ENCODE peak calls at places on chromosomes 13 and 19, in five cellular contexts. F is GM23248; V is fibroblast of lung; P is CD4-positive, alpha-beta memory T cell; J is pancreas. T is an unnamed sample.
A peak's percentile ranks its signal among the peaks of the same experiment; 100 is the strongest.

GRCh38 chr13:99916366-99917103 is 55.0 kb downstream of the ZIC5 start:
- DNase-seq in F (peak; percentile 79), V (peak; percentile 82), P (peak; percentile 52), J (no peak), T (no peak)

GRCh38 chr13:67438465-67438864 is 208.3 kb upstream of the PCDH9 start:
- DNase-seq in F (no peak), V (peak; percentile 17), P (no peak), J (no peak), T (no peak)

GRCh38 chr13:92767468-92767867 is 459.1 kb upstream of the GPC6 start:
- DNase-seq in F (no peak), V (no peak), P (no peak), J (no peak), T (no peak)

GRCh38 chr19:21082011-21082975 is at the start of gene ZNF714:
- DNase-seq in F (peak; percentile 87), V (peak; percentile 84), P (peak; percentile 81), J (peak; percentile 88), T (peak; percentile 90)

GRCh38 chr13:106230450-106230849 is 305.0 kb downstream of the EFNB2 start:
- DNase-seq in F (peak; percentile 31), V (peak; percentile 83), P (no peak), J (no peak), T (no peak)

GRCh38 chr13:101919541-101920306 is 467.2 kb downstream of the ITGBL1 start:
- DNase-seq in F (peak; percentile 32), V (peak; percentile 44), P (no peak), J (no peak), T (peak; percentile 35)

GRCh38 chr19:46147791-46148288 is at the start of gene IGFL2:
- DNase-seq in F (peak; percentile 39), V (no peak), P (no peak), J (no peak), T (no peak)

GRCh38 chr13:48976677-48977625 is 1.2 kb downstream of the FNDC3A start:
- DNase-seq in F (peak; percentile 40), V (peak; percentile 44), P (no peak), J (no peak), T (no peak)

GRCh38 chr19:29724741-29725140 is 9.7 kb upstream of the C19orf12 start:
- DNase-seq in F (no peak), V (no peak), P (no peak), J (no peak), T (no peak)
- H3K4me3 ChIP-seq in F (no peak overlapping the region), V (peak overlapping the region; percentile 31), P (no peak overlapping the region), J (no peak overlapping the region), T (no peak overlapping the region)

GRCh38 chr19:14798760-14799159 is 20.4 kb upstream of the ADGRE2 start:
- DNase-seq in F (no peak), V (no peak), P (no peak), J (no peak), T (no peak)
- H3K9me3 ChIP-seq in F (no peaks in the 10 kb centered on the region), V (no peaks in the 10 kb centered on the region), P (no peaks in the 10 kb centered on the region), J (no peaks in the 10 kb centered on the region), T (no peaks in the 10 kb centered on the region)

GRCh38 chr13:32125746-32126145 is 94.2 kb downstream of the FRY start:
- DNase-seq in F (peak; percentile 53), V (no peak), P (no peak), J (no peak), T (no peak)

GRCh38 chr13:32125221-32125621 is 93.6 kb downstream of the FRY start:
- DNase-seq in F (peak; percentile 74), V (peak; percentile 43), P (no peak), J (no peak), T (peak; percentile 34)

GRCh38 chr13:32126756-32127155 is 95.2 kb downstream of the FRY start:
- DNase-seq in F (peak; percentile 37), V (no peak), P (no peak), J (no peak), T (no peak)

GRCh38 chr13:32126298-32126697 is 94.7 kb downstream of the FRY start:
- DNase-seq in F (peak; percentile 16), V (no peak), P (no peak), J (no peak), T (no peak)

DNA sequence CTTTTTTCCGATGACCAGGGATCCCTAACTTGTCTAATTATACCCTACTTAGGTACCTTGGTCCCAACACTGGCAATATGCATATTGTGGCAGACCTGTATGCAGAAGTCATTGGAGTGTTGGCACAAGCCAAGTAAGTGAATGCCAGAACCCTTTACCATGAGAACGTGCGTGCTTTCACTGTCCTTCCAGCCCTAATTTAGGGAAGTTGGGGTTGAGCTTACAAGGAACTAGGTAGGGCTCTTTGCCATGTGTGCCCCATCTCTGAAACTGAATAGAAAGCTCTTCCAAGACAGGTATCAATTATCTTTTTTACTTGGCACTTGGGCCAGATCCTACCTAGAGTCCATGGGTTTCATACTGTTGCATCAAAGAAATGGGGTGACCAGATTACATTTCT is 93.2 kb downstream of the FRY start:
- DNase-seq in F (no peak), V (no peak), P (no peak), J (no peak), T (no peak)
- H3K4me3 ChIP-seq in F (no peak overlapping the region), V (no peak overlapping the region), P (no peak overlapping the region), J (no peak overlapping the region), T (no peak overlapping the region)

DNA sequence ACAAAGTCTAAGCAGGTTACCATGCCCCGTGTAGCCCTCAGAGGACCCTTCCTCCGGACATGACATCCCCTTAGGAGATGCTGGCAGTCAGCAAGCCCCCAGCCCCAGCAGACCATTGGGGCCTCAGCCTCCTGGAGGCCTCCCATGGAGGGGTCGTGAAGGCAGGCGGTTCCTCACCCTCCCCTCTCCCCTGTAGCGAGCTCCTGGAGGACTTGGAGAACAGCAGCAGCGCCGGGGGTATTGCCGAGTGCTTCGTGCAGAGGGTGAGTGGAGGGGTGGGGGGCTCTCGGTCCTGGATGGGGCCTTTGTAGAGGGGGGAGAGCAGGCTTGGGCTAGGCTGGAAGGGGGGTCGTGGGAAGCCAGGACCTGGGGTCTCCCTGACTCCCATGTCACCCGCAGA is 3.7 kb downstream of the PLEKHG2 start:
- DNase-seq in F (no peak), V (no peak), P (no peak), J (no peak), T (no peak)
- H3K9me3 ChIP-seq in F (no peaks in the 10 kb centered on the region), V (no peaks in the 10 kb centered on the region), P (no peaks in the 10 kb centered on the region), J (no peaks in the 10 kb centered on the region), T (no peaks in the 10 kb centered on the region)

DNA sequence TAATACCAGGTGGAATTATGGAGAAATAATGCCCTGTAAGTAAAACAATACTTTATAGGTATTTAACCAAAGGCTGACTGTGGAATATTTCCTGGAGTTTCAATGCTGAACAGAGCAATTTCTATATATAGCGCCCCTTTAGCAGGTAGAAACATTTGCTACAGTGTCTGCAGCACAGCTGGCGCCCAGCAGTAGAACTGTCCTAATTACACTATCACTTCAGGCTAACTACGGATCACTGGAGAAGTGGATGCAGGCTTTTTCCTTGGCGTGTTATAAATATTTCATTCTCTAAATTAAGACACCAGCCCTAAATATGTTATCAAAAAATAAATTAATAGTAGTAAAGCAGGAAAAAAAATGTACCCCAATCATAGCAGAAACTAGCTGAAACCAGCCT is 3.1 kb downstream of the SHISA2 start:
- DNase-seq in F (no peak), V (no peak), P (no peak), J (no peak), T (no peak)
- H3K4me3 ChIP-seq in F (no peak overlapping the region), V (no peak overlapping the region), P (no peak overlapping the region), J (no peak overlapping the region), T (no peak overlapping the region)

GRCh38 chr19:23906835-23907234 is 7.9 kb upstream of the ZNF726 start:
- DNase-seq in F (no peak), V (no peak), P (no peak), J (no peak), T (no peak)

GRCh38 chr19:23905771-23906170 is 8.9 kb upstream of the ZNF726 start:
- DNase-seq in F (no peak), V (no peak), P (no peak), J (no peak), T (no peak)

GRCh38 chr19:23904406-23904805 is 10.3 kb upstream of the ZNF726 start:
- DNase-seq in F (no peak), V (no peak), P (no peak), J (no peak), T (no peak)

GRCh38 chr19:23909222-23909621 is 5.5 kb upstream of the ZNF726 start:
- DNase-seq in F (no peak), V (no peak), P (no peak), J (no peak), T (no peak)

DNA sequence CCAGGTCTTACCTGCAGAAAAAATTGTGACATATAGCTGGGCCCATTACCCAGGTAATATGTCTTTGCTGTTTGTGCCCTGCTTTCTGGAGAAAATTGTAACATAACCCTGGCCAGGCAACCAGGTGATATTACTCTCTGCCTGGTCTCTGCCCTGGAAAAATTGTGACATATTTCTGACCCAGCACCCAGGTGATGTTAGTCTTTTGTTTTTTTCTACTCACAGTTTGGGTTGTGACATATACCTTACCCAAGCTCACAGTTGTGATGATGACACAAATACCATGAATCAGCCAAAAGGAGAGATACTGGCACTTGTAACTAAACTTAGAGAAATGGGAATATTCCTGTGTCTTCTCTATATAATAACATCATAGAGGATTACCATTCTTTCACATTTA is 6.5 kb upstream of the ZNF726 start:
- DNase-seq in F (no peak), V (no peak), P (no peak), J (no peak), T (no peak)
- H3K9me3 ChIP-seq in F (no peaks in the 10 kb centered on the region), V (no peaks in the 10 kb centered on the region), P (no peaks in the 10 kb centered on the region), J (no peaks in the 10 kb centered on the region), T (no peaks in the 10 kb centered on the region)